ENCODE peak calls at places on chromosome 21, in four cellular contexts. M is K562, J is H1, T is HepG2. D is an unnamed sample.

GRCh38 chr21:46284077-46284644 is 1.2 kb downstream of the MCM3AP start:
- DNase-seq in M (no peak), J (no peak), T (no peak), D (no peak)

GRCh38 chr21:16279658-16280581 is 550.1 kb downstream of the USP25 start:
- DNase-seq in M (no peak), J (peak; percentile 49), T (no peak), D (no peak)

GRCh38 chr21:35737899-35738341 is 322.4 kb downstream of the SETD4 start:
- DNase-seq in M (no peak), J (no peak), T (no peak), D (no peak)

GRCh38 chr21:36902793-36903192 is 63.7 kb downstream of the HLCS start:
- DNase-seq in M (no peak), J (no peak), T (no peak), D (no peak)

GRCh38 chr21:46098303-46099141 is 610 bp downstream of the COL6A2 start:
- DNase-seq in M (no peak), J (peak; percentile 74), T (no peak), D (no peak)

GRCh38 chr21:16082038-16082816 is 352.4 kb downstream of the USP25 start:
- DNase-seq in M (no peak), J (no peak), T (no peak), D (no peak)

GRCh38 chr21:38380391-38381137 is 117.7 kb downstream of the ERG start:
- DNase-seq in M (no peak), J (no peak), T (no peak), D (peak; percentile 4)

GRCh38 chr21:43734131-43734634 is 15.3 kb downstream of the PDXK start:
- DNase-seq in M (no peak), J (no peak), T (no peak), D (no peak)

GRCh38 chr21:43727571-43728466 is 8.9 kb downstream of the PDXK start:
- DNase-seq in M (peak; percentile 36), J (no peak), T (peak; percentile 39), D (peak; percentile 65)

GRCh38 chr21:37257526-37257966 is 9.6 kb downstream of the VPS26C start:
- DNase-seq in M (no peak), J (no peak), T (peak; percentile 57), D (peak; percentile 5)

GRCh38 chr21:43703068-43703880 is 15.7 kb upstream of the PDXK start:
- DNase-seq in M (peak; percentile 73), J (peak; percentile 67), T (peak; percentile 57), D (no peak)

GRCh38 chr21:21740207-21740606 is 742.0 kb downstream of the NCAM2 start:
- DNase-seq in M (no peak), J (no peak), T (no peak), D (no peak)

GRCh38 chr21:43295016-43295958 is 126.5 kb downstream of the CRYAA start:
- DNase-seq in M (no peak), J (no peak), T (no peak), D (peak; percentile 39)

GRCh38 chr21:45923146-45923545 is 58.4 kb upstream of the COL6A1 start:
- DNase-seq in M (peak; percentile 26), J (peak; percentile 84), T (peak; percentile 16), D (peak; percentile 58)

GRCh38 chr21:16551101-16551695 is 821.4 kb downstream of the USP25 start:
- DNase-seq in M (no peak), J (no peak), T (no peak), D (no peak)

GRCh38 chr21:17371470-17371869 is 141.4 kb upstream of the CXADR start:
- DNase-seq in M (no peak), J (no peak), T (no peak), D (no peak)

GRCh38 chr21:32929633-32930038 is 96.1 kb upstream of the OLIG2 start:
- DNase-seq in M (no peak), J (no peak), T (no peak), D (no peak)

GRCh38 chr21:36422279-36423098 is 37.3 kb downstream of the CHAF1B start:
- DNase-seq in M (peak; percentile 89), J (peak; percentile 85), T (peak; percentile 40), D (peak; percentile 54)

GRCh38 chr21:36915014-36915700 is 51.3 kb downstream of the HLCS start:
- DNase-seq in M (no peak), J (no peak), T (no peak), D (no peak)

GRCh38 chr21:36654341-36654740 is 44.6 kb upstream of the SIM2 start:
- DNase-seq in M (no peak), J (no peak), T (no peak), D (no peak)

GRCh38 chr21:37374026-37374425 is 7.5 kb downstream of the DYRK1A start:
- DNase-seq in M (no peak), J (no peak), T (no peak), D (no peak)

GRCh38 chr21:16891821-16892220 is 621.0 kb upstream of the CXADR start:
- DNase-seq in M (no peak), J (no peak), T (no peak), D (peak; percentile 21)

GRCh38 chr21:37237764-37238163 is 29.4 kb downstream of the VPS26C start:
- DNase-seq in M (no peak), J (peak; percentile 2), T (no peak), D (no peak)

GRCh38 chr21:26597023-26597422 is 23.9 kb upstream of the CYYR1 start:
- DNase-seq in M (no peak), J (no peak), T (no peak), D (no peak)

GRCh38 chr21:32514275-32515055 is 70.9 kb downstream of the TCP10L start:
- DNase-seq in M (no peak), J (no peak), T (no peak), D (no peak)

GRCh38 chr21:22900511-22900910 is 1902.3 kb downstream of the NCAM2 start:
- DNase-seq in M (no peak), J (no peak), T (no peak), D (no peak)

GRCh38 chr21:26845066-26845749 is at the start of gene ADAMTS1:
- DNase-seq in M (no peak), J (peak; percentile 91), T (peak; percentile 4), D (peak; percentile 38)

GRCh38 chr21:36113647-36114428 is 21.0 kb upstream of the CBR3 start:
- DNase-seq in M (no peak), J (no peak), T (peak; percentile 70), D (peak; percentile 61)

GRCh38 chr21:36589352-36589971 is 109.5 kb upstream of the SIM2 start:
- DNase-seq in M (peak; percentile 66), J (peak; percentile 69), T (peak; percentile 15), D (peak; percentile 24)

GRCh38 chr21:16454371-16454770 is 724.6 kb downstream of the USP25 start:
- DNase-seq in M (no peak), J (no peak), T (no peak), D (no peak)

GRCh38 chr21:36145259-36145658 is 10.4 kb downstream of the CBR3 start:
- DNase-seq in M (no peak), J (no peak), T (no peak), D (no peak)

GRCh38 chr21:36744560-36745231 is 45.8 kb downstream of the SIM2 start:
- DNase-seq in M (no peak), J (no peak), T (no peak), D (no peak)

GRCh38 chr21:30206551-30207251 is 9.2 kb downstream of the CLDN8 start:
- DNase-seq in M (no peak), J (no peak), T (no peak), D (peak; percentile 48)

GRCh38 chr21:24509131-24509530 is 1098.2 kb downstream of the MRPL39 start:
- DNase-seq in M (no peak), J (no peak), T (no peak), D (no peak)

GRCh38 chr21:17782051-17782450 is 37.1 kb downstream of the C21orf91 start:
- DNase-seq in M (no peak), J (no peak), T (no peak), D (no peak)

GRCh38 chr21:19986396-19986795 is 1011.8 kb upstream of the NCAM2 start:
- DNase-seq in M (no peak), J (no peak), T (no peak), D (no peak)

GRCh38 chr21:33402011-33402979 is 918 bp upstream of the IFNGR2 start:
- DNase-seq in M (no peak), J (peak; percentile 64), T (no peak), D (peak; percentile 43)

GRCh38 chr21:33441489-33442477 is 38.0 kb downstream of the TMEM50B start:
- DNase-seq in M (peak; percentile 37), J (no peak), T (no peak), D (peak; percentile 20)

GRCh38 chr21:39911792-39912191 is 44.6 kb downstream of the PCP4 start:
- DNase-seq in M (no peak), J (no peak), T (no peak), D (no peak)
- TF ChIP-seq PHF8 in M (no peak), J (no peak), T (no peak), D (no peak)

GRCh38 chr21:15031790-15032357 is 32.9 kb downstream of the NRIP1 start:
- DNase-seq in M (no peak), J (no peak), T (no peak), D (no peak)
- H3K4me2 ChIP-seq in M (no peak overlapping the region), J (no peak overlapping the region), T (no peak overlapping the region), D (no peak overlapping the region)

GRCh38 chr21:34511154-34511553 is 856 bp downstream of the KCNE1 start:
- DNase-seq in M (no peak), J (no peak), T (no peak), D (no peak)
- TF ChIP-seq PHF8 in M (no peak), J (no peak), T (no peak), D (no peak)

GRCh38 chr21:42079939-42080787 is 9.0 kb downstream of the UMODL1 start:
- DNase-seq in M (no peak), J (no peak), T (no peak), D (no peak)
- H3K4me2 ChIP-seq in M (no peak overlapping the region), J (no peak overlapping the region), T (no peak overlapping the region), D (no peak overlapping the region)

DNA sequence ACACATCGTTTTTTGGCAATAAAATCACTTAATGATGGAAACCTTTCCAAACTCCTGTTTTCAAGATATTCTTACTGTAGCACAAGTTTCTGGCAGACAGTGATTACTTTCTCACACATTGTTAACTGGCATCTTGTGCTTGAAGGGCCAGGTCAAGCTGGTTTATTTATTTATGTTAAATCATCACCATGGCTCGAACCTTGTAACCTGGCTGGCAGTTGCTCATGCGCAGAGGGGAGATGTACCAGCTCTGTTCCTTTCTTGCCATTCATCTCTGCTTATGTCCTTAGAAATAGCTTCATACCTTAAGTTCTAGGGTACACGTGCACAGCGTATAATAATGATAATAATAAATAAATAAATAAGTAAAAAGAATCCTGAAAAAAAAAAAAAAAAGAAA is 10.3 kb upstream of the RCAN1 start:
- DNase-seq in M (no peak), J (no peak), T (no peak), D (no peak)
- TF ChIP-seq PHF8 in M (no peak), J (no peak), T (no peak), D (no peak)

GRCh38 chr21:44866780-44867179 is 6.7 kb downstream of the PTTG1IP start:
- DNase-seq in M (peak; percentile 48), J (no peak), T (peak; percentile 45), D (no peak)
- H3K4me2 ChIP-seq in M (peak overlapping the region; percentile 22), J (peak overlapping the region; percentile 26), T (peak overlapping the region; percentile 95), D (peak overlapping the region; percentile 57)

D was measured in A549.